ENCODE peak calls at places on chromosomes 11 and 22, in four cellular contexts. U is HCT116, N is GM12891, O is HepG2. M is an unnamed sample.

GRCh38 chr22:48639896-48640732 is 1187.6 kb downstream of the BRD1 start:
- DNase-seq in U (no peak), O (no peak), N (no peak), M (no peak)

GRCh38 chr11:30859709-30860108 is 273.6 kb upstream of the MPPED2 start:
- DNase-seq in U (no peak), N (no peak), O (no peak), M (no peak)

GRCh38 chr11:113896156-113896879 is 8.3 kb upstream of the HTR3B start:
- DNase-seq in O (no peak), U (peak), N (no peak), M (no peak)

GRCh38 chr22:37089451-37089850 is 20.1 kb downstream of the TMPRSS6 start:
- DNase-seq in O (no peak), N (no peak), U (no peak), M (no peak)

GRCh38 chr11:15497366-15497765 is 382.6 kb downstream of the INSC start:
- DNase-seq in O (no peak), N (no peak), U (no peak), M (no peak)

GRCh38 chr11:112300094-112300786 is 39.6 kb upstream of the PLET1 start:
- DNase-seq in O (no peak), U (no peak), N (no peak), M (no peak)

GRCh38 chr11:125784678-125785077 is 3.2 kb upstream of the PATE3 start:
- DNase-seq in N (no peak), U (no peak), O (no peak), M (no peak)

GRCh38 chr11:74288161-74288560 is 23.3 kb downstream of the P4HA3 start:
- DNase-seq in U (no peak), O (no peak), N (no peak), M (peak)

GRCh38 chr11:6531267-6531752 is 34.2 kb downstream of the DNHD1 start:
- DNase-seq in O (peak), U (peak), N (no peak), M (peak)

GRCh38 chr11:42239102-42239501 is 779.6 kb upstream of the LRRC4C start:
- DNase-seq in U (no peak), O (no peak), N (no peak), M (no peak)

GRCh38 chr22:50674606-50675552 is 2.3 kb downstream of the SHANK3 start:
- DNase-seq in N (no peak), U (peak), O (peak), M (no peak)

GRCh38 chr11:16925495-16926065 is 88.6 kb downstream of the PLEKHA7 start:
- DNase-seq in N (peak), U (peak), O (peak), M (no peak)

GRCh38 chr11:65810046-65810868 is 23.4 kb downstream of the OVOL1 start:
- DNase-seq in N (no peak), U (no peak), O (peak), M (no peak)

GRCh38 chr11:6574816-6575715 is 28.4 kb downstream of the RRP8 start:
- DNase-seq in U (no peak), N (no peak), O (no peak), M (no peak)

GRCh38 chr11:76767659-76768058 is 15.5 kb upstream of the TSKU start:
- DNase-seq in N (no peak), U (no peak), O (no peak), M (no peak)

GRCh38 chr22:26318975-26319374 is 110.1 kb upstream of the ASPHD2 start:
- DNase-seq in O (peak), N (no peak), U (no peak), M (no peak)

GRCh38 chr11:95459268-95460040 is 228.5 kb upstream of the SESN3 start:
- DNase-seq in N (no peak), U (no peak), O (no peak), M (no peak)

GRCh38 chr11:30683176-30683575 is 97.0 kb upstream of the MPPED2 start:
- DNase-seq in U (no peak), O (no peak), N (no peak), M (no peak)

GRCh38 chr11:122633219-122633829 is 22.2 kb upstream of the UBASH3B start:
- DNase-seq in O (peak), N (no peak), U (no peak), M (no peak)

GRCh38 chr11:5489571-5490357 is 1.3 kb downstream of the OR52D1 start:
- DNase-seq in U (no peak), O (no peak), N (no peak), M (no peak)

GRCh38 chr11:13972033-13972910 is 9.7 kb downstream of the SPON1 start:
- DNase-seq in N (no peak), U (no peak), O (no peak), M (no peak)

GRCh38 chr11:29093416-29093815 is 923.4 kb downstream of the KCNA4 start:
- DNase-seq in N (no peak), U (no peak), O (peak), M (peak)

GRCh38 chr11:16804104-16804947 is 65.9 kb downstream of the C11orf58 start:
- DNase-seq in N (no peak), O (peak), U (no peak), M (no peak)

GRCh38 chr22:46087816-46088277 is 62.5 kb upstream of the PPARA start:
- DNase-seq in O (no peak), N (no peak), U (no peak), M (no peak)
- TF ChIP-seq POLR2AphosphoS5 in O (no peak), N (no peak), U (no peak), M (no peak)

GRCh38 chr22:33842421-33843094 is 77.7 kb downstream of the LARGE1 start:
- DNase-seq in U (no peak), O (no peak), N (no peak), M (no peak)
- TF ChIP-seq POLR2AphosphoS5 in U (no peak), O (no peak), N (no peak), M (no peak)

GRCh38 chr22:22710719-22711531 is 66.5 kb downstream of the GGTLC2 start:
- DNase-seq in N (no peak), U (no peak), O (peak), M (peak)
- TF ChIP-seq POLR2AphosphoS5 in N (no peak), U (no peak), O (no peak), M (no peak)

DNA sequence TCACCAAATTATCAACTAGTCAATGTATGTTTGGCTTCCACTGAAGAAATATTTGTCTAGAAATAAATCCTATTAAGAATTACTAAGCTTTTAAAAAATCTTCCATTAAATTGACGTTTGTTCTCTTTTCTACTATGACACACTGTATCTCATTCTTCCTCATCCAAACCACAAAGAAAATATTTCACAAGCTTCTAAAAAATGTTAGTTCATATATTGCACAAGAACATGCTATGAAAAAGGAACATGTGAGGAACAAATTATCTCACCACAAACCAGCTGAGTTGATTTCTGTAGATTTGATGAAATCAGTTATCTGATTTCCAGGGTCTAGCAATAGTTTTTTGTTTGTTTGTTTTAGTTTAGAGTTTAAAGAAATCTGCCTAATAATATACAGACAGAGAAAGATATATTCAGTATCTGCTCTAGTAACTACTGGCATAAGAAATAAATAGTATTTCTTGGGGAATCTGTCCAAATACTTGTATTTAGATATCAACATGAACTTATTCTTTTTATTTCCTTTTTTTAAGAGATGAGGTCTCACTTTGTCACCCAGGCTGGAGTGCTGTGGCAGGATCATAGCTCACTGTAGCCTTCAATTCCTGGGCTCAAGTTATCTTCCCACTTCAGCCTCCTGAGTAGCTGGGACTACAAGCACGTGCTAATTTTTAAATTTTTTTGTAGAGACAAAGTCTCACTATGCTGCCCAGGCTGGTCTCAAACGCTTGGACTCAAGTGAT is 161.7 kb downstream of the ATG16L2 start:
- DNase-seq in N (no peak), O (peak), U (no peak), M (no peak)
- TF ChIP-seq POLR2AphosphoS5 in N (no peak), O (no peak), U (no peak), M (no peak)

DNA sequence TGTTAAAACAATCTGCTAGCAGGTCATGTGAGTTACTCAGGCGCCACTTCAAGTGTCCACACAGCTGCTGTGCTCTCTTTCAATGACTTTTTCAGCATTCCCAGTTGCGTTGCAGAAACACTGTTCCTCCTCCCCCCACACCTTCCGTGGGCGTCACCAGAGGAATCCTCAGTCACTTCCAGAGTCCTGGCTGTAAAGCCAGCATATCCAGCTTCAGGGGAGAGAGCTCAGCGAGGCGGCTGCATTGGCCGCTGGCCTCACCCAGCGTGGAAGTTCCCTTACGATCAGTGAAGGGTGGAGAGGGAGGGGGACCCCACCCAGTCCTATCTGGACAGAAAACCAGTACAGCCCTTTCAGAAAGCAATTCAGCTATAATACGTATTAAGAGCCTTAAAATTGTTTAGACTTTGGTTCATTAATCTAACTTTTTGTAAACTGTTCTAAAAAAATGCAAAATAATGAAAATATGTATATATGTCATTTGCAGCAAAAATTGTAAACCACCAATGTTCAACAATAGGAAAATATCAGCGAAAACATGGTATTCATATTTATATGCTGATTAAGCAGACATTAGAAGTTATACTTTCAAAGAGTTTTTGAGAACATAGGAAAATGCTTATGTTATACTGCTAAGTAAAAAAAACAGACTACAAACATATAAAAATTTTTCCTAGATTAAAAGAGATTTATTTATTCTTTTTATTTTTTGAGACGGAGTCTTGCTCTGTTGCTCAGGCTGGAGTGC is 2.8 kb upstream of the ANO9 start:
- DNase-seq in U (no peak), O (no peak), N (no peak), M (no peak)
- TF ChIP-seq POLR2AphosphoS5 in U (no peak), O (no peak), N (no peak), M (no peak)

GRCh38 chr11:3841426-3842304 is 906 bp upstream of the RHOG start:
- DNase-seq in N (peak), U (peak), O (peak), M (peak)
- TF ChIP-seq POLR2AphosphoS5 in N (no peak), U (peak), O (no peak), M (peak)

DNA sequence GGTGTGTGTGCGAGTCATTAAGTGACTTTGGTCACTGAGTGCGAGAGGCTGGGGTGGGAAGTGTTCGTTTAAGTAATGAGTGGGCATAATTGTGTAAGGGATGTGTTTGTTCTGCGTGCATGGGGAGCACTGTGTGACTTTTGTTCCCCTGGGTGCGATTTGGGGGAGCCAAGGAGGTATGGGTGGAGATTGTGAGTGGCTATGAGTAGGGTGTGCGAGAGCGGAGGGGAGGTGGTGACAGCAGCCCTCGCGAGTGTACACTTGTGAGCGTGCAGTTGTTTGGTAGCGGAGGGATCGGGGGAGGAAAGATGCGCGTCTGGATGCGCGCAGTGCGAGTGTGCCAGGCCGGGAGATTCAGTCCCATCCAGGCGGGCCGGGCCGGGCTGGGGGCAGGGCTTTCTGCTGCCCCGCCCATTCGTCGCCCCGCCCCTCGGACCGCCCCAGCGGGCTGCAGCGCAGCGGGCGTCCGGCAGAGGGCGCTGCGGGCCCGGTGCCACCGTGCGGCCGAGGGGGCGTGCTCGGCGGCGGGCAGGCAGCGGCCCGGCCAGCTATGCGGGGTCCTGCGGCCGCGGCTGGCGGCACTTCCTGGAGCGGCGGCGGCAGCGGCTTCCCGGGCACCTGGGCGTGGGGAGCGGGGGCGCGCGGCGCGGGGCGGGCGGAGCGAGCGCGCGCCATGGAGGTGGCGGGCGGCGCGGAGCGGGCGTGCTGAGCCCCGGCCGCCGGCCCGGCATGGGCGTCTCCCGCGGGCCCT is at the start of gene DGKZ:
- DNase-seq in N (peak), U (peak), O (peak), M (no peak)
- TF ChIP-seq POLR2AphosphoS5 in N (no peak), U (peak), O (no peak), M (no peak)

GRCh38 chr11:3890014-3890413 is 34.5 kb downstream of the STIM1 start:
- DNase-seq in N (no peak), O (no peak), U (no peak), M (no peak)

GRCh38 chr11:3886985-3887384 is 31.5 kb downstream of the STIM1 start:
- DNase-seq in N (no peak), U (no peak), O (peak), M (no peak)

GRCh38 chr11:3890806-3891205 is 35.3 kb downstream of the STIM1 start:
- DNase-seq in N (no peak), U (no peak), O (no peak), M (no peak)

GRCh38 chr11:3888210-3888609 is 32.7 kb downstream of the STIM1 start:
- DNase-seq in N (no peak), U (no peak), O (no peak), M (no peak)

DNA sequence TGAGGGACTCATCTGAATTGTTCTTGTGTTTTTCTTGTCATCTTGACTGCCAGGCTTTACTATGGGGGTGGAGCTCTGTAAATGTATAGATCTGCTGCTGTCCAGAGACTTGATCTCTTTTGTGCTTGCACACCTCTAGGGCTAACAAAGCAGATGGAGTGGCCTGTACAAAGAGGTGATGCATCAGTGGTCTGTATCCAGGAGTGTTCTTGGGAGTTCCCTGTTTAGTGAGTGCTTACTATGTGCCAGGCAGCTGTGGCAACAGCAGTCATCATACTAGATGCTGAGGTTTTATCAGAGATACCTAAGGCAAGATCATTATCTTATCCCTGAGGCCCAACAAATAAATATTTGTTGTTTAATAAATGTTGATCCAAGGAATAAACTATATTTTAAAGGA is 33.4 kb downstream of the STIM1 start:
- DNase-seq in U (no peak), O (no peak), N (no peak), M (no peak)
- TF ChIP-seq POLR2AphosphoS5 in U (no peak), O (no peak), N (no peak), M (no peak)